ENCODE peak calls at places on chromosomes 12 and 14, in six cellular contexts. R is HCT116, D is HepG2, B is WTC11, A is H1, M is K562. G is an unnamed sample.
A peak's percentile ranks its signal among the peaks of the same experiment; 100 is the strongest.

GRCh38 chr12:46751173-46751572 is 74.6 kb downstream of the SLC38A4 start:
- DNase-seq in R (no peak), D (no peak), B (no peak), A (no peak), M (no peak), G (no peak)

GRCh38 chr12:69556383-69556782 is 28.9 kb upstream of the CCT2 start:
- DNase-seq in R (no peak), D (peak; percentile 10), B (no peak), A (no peak), M (no peak), G (no peak)

GRCh38 chr12:57242329-57242690 is 8.7 kb downstream of the STAC3 start:
- DNase-seq in R (no peak), D (no peak), B (no peak), A (no peak), M (no peak), G (no peak)

GRCh38 chr14:92600318-92601053 is 86.9 kb downstream of the RIN3 start:
- DNase-seq in R (no peak), D (no peak), B (no peak), A (no peak), M (no peak), G (no peak)

GRCh38 chr12:121610239-121611149 is 15.8 kb upstream of the ORAI1 start:
- DNase-seq in R (no peak), D (no peak), B (no peak), A (no peak), M (peak; percentile 9), G (no peak)

GRCh38 chr14:103292426-103293374 is 41.3 kb upstream of the EIF5 start:
- DNase-seq in R (peak; percentile 45), D (peak; percentile 44), B (peak; percentile 85), A (no peak), M (peak; percentile 70), G (peak; percentile 52)

GRCh38 chr12:12786371-12786715 is 884 bp downstream of the APOLD1 start:
- DNase-seq in R (no peak), D (no peak), B (no peak), A (no peak), M (peak; percentile 22), G (no peak)

GRCh38 chr12:12319501-12320322 is 30.3 kb downstream of the MANSC1 start:
- DNase-seq in R (no peak), D (peak; percentile 30), B (no peak), A (no peak), M (no peak), G (no peak)

GRCh38 chr12:80472912-80473500 is 29.0 kb downstream of the PTPRQ start:
- DNase-seq in R (peak; percentile 53), D (peak; percentile 35), B (peak; percentile 17), A (no peak), M (no peak), G (peak; percentile 3)

GRCh38 chr12:103561174-103561573 is 25.9 kb upstream of the STAB2 start:
- DNase-seq in R (no peak), D (no peak), B (no peak), A (no peak), M (no peak), G (no peak)

GRCh38 chr14:31263485-31264133 is 56.0 kb upstream of the HECTD1 start:
- DNase-seq in R (peak; percentile 47), D (peak; percentile 91), B (no peak), A (peak; percentile 21), M (no peak), G (no peak)

GRCh38 chr14:23366163-23366921 is 1.4 kb upstream of the EFS start:
- DNase-seq in R (no peak), D (no peak), B (peak; percentile 93), A (no peak), M (no peak), G (no peak)

GRCh38 chr12:25054076-25054782 is 105.3 kb upstream of the BCAT1 start:
- DNase-seq in R (no peak), D (no peak), B (no peak), A (no peak), M (no peak), G (no peak)

GRCh38 chr12:9646794-9647622 is 22.5 kb upstream of the CLEC2D start:
- DNase-seq in R (no peak), D (no peak), B (no peak), A (no peak), M (peak; percentile 22), G (no peak)

GRCh38 chr12:109706747-109707469 is 6.7 kb upstream of the FAM222A start:
- DNase-seq in R (no peak), D (peak; percentile 94), B (no peak), A (no peak), M (no peak), G (no peak)

GRCh38 chr14:71416392-71416791 is 509.1 kb downstream of the PCNX1 start:
- DNase-seq in R (no peak), D (no peak), B (no peak), A (no peak), M (no peak), G (no peak)

GRCh38 chr12:98211914-98212695 is 303.3 kb upstream of the TMPO start:
- DNase-seq in R (no peak), D (no peak), B (no peak), A (no peak), M (no peak), G (no peak)

GRCh38 chr12:50690923-50691322 is 73.0 kb upstream of the ATF1 start:
- DNase-seq in R (no peak), D (peak; percentile 79), B (no peak), A (no peak), M (no peak), G (no peak)

GRCh38 chr14:32078794-32079663 is 1.9 kb downstream of the ARHGAP5 start:
- DNase-seq in R (peak; percentile 69), D (peak; percentile 96), B (no peak), A (no peak), M (no peak), G (no peak)

GRCh38 chr12:118874698-118875548 is 106.4 kb upstream of the SRRM4 start:
- DNase-seq in R (no peak), D (no peak), B (peak; percentile 65), A (peak; percentile 65), M (peak; percentile 29), G (no peak)

GRCh38 chr12:91178139-91178561 is 4.5 kb downstream of the DCN start:
- DNase-seq in R (no peak), D (peak; percentile 6), B (no peak), A (no peak), M (no peak), G (no peak)

GRCh38 chr14:44893535-44893934 is 68.2 kb downstream of the KLHL28 start:
- DNase-seq in R (no peak), D (no peak), B (no peak), A (no peak), M (no peak), G (no peak)

GRCh38 chr12:25833657-25834056 is 124.8 kb upstream of the RASSF8 start:
- DNase-seq in R (no peak), D (no peak), B (no peak), A (no peak), M (no peak), G (no peak)

GRCh38 chr12:109440851-109441490 is 36.1 kb downstream of the KCTD10 start:
- DNase-seq in R (no peak), D (no peak), B (no peak), A (no peak), M (no peak), G (no peak)

GRCh38 chr12:71371132-71371531 is 68.5 kb upstream of the LGR5 start:
- DNase-seq in R (peak; percentile 3), D (peak; percentile 16), B (no peak), A (no peak), M (no peak), G (no peak)

DNA sequence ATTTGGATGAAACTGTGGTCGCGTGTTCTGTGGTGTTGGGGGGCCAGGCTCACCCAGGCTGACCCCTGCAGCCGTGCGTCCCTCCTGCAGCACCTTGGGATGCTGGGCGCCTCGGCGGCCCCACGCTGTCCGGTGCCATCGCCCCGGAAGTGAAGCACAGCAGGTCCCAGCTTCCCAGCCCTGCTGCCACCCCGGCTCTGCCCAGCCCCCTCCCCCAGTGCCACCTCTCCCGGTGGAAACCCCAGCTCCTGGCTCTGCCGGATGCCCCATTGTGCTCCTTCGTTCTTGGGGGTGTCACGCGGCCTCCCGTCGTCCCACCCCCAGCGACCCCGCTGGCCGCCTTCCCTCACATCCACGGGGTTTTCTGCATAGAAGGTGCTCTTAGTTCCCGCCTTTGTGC is 25.2 kb downstream of the LRCOL1 start:
- DNase-seq in R (no peak), D (no peak), B (no peak), A (no peak), M (no peak), G (no peak)
- TF ChIP-seq ATF3 in R (no peak), D (no peak), B (no peak), A (no peak), M (no peak), G (no peak)

GRCh38 chr12:77013091-77013490 is 52.3 kb downstream of the E2F7 start:
- DNase-seq in R (no peak), D (no peak), B (no peak), A (no peak), M (no peak), G (no peak)
- TF ChIP-seq ATF3 in R (no peak), D (no peak), B (no peak), A (no peak), M (no peak), G (no peak)

DNA sequence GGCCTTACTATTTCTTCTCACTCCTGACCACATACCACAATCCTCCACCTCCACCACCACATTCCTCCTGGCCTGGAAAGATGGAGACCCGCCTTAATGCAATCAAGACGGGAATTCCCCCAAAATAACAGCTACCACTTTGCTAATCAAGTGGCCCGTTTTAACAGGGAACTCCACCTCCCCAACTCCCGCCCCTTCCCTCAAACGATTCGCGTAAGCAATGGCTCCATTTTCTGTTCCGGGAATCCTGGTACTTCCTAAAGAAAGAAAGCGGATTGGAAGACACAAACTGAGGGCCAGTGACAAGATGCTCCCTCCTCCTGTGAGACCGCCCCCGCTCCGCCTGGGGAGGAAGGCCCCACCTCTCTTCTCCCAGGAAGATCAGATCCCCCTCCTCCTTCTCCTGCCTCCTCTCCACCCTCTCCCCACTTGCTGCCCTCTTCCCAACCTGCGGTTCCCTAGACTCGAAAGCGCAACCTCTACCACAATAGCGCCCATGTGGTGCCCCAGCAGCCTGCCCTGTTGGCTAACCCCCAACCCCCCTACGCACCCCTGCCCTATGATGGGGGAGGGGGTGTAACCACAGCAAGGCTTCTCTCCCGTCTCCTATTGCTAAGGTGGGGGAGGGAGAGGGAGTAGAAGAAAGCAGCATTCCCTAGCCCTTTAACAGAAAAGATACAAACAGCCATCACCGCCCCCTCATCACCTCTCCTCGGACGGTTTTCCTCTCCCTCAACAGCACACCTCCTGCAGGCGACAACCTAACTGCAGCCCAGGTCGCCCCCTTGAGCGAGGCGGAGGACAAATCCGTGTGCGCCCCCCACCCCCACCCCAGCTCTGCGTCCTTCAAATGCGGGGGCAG is 777 bp downstream of the ARF3 start:
- DNase-seq in R (peak; percentile 93), D (peak; percentile 68), B (peak; percentile 87), A (peak; percentile 89), M (peak; percentile 91), G (peak; percentile 59)
- TF ChIP-seq ATF3 in R (no peak), D (no peak), B (no peak), A (no peak), M (no peak), G (no peak)

GRCh38 chr12:94832105-94832504 is 171.4 kb downstream of the NDUFA12 start:
- DNase-seq in R (no peak), D (no peak), B (no peak), A (no peak), M (no peak), G (no peak)

GRCh38 chr12:94834036-94834625 is 169.4 kb downstream of the NDUFA12 start:
- DNase-seq in R (no peak), D (no peak), B (no peak), A (no peak), M (no peak), G (no peak)

GRCh38 chr12:94832780-94833760 is 170.4 kb downstream of the NDUFA12 start:
- DNase-seq in R (no peak), D (no peak), B (peak; percentile 48), A (peak; percentile 38), M (no peak), G (no peak)

GRCh38 chr12:94829552-94829951 is 173.9 kb downstream of the NDUFA12 start:
- DNase-seq in R (no peak), D (no peak), B (no peak), A (no peak), M (no peak), G (no peak)

GRCh38 chr12:94831081-94831747 is 172.3 kb downstream of the NDUFA12 start:
- DNase-seq in R (no peak), D (no peak), B (no peak), A (no peak), M (no peak), G (peak; percentile 98)
- TF ChIP-seq ATF3 in R (no peak), D (no peak), B (no peak), A (no peak), M (no peak), G (no peak)